ENCODE peak calls at places on chromosomes 7 and 10, in nine cellular contexts. Y is prostate gland, N is HepG2, C is breast epithelium, O is sigmoid colon, B is suprapubic skin, K is K562, M is transverse colon, Q is endothelial cell of umbilical vein. J is an unnamed sample. For H3K9me3, the result is how much of the 10 kb centered on the place peaks cover.

GRCh38 chr7:46003896-46004875 is 83.1 kb upstream of the IGFBP3 start:
- DNase-seq in O (no peak), K (no peak), B (no peak), C (no peak), M (no peak), Q (peak), Y (no peak), N (no peak), J (no peak)

GRCh38 chr10:25405871-25406270 is 231.1 kb downstream of the GPR158 start:
- DNase-seq in N (no peak), Q (no peak), C (no peak), O (no peak), B (no peak), M (no peak), Y (no peak), K (no peak), J (no peak)

GRCh38 chr7:13291010-13291409 is 603.6 kb downstream of the ARL4A start:
- DNase-seq in O (no peak), N (no peak), C (no peak), M (no peak), Y (no peak), K (no peak), B (no peak), Q (no peak), J (no peak)

GRCh38 chr7:122307228-122307619 is 2.7 kb upstream of the FEZF1 start:
- DNase-seq in C (no peak), Y (no peak), Q (no peak), O (no peak), B (no peak), K (no peak), M (no peak), N (no peak), J (no peak)

GRCh38 chr10:47315426-47315825 is 6.8 kb upstream of the GDF2 start:
- DNase-seq in K (no peak), Y (no peak), M (no peak), N (no peak), C (no peak), B (peak), O (no peak), Q (no peak), J (no peak)

GRCh38 chr7:158737064-158737695 is 32.6 kb upstream of the NCAPG2 start:
- DNase-seq in O (no peak), K (no peak), Y (no peak), Q (no peak), M (no peak), B (no peak), N (no peak), C (no peak), J (no peak)

GRCh38 chr10:125209591-125210373 is 49.4 kb upstream of the CTBP2 start:
- DNase-seq in K (no peak), N (no peak), Y (no peak), B (no peak), M (no peak), C (no peak), O (no peak), Q (peak), J (no peak)

GRCh38 chr7:54542920-54543539 is 855 bp downstream of the VSTM2A start:
- DNase-seq in N (no peak), C (no peak), M (no peak), O (no peak), Y (no peak), K (no peak), B (no peak), Q (peak), J (no peak)

GRCh38 chr10:72702868-72703581 is 11.1 kb downstream of the MCU start:
- DNase-seq in N (no peak), O (no peak), M (no peak), K (no peak), B (no peak), Y (no peak), C (no peak), Q (peak), J (no peak)

GRCh38 chr7:112930787-112931186 is 140.6 kb upstream of the TMEM168 start:
- DNase-seq in Q (no peak), B (no peak), M (no peak), K (no peak), N (peak), O (no peak), Y (no peak), C (no peak), J (no peak)

GRCh38 chr7:123022576-123022975 is 27.1 kb upstream of the TAS2R16 start:
- DNase-seq in O (no peak), C (no peak), B (no peak), N (no peak), Q (no peak), Y (no peak), M (no peak), K (no peak), J (no peak)

GRCh38 chr7:99709838-99710541 is 25.0 kb downstream of the CYP3A7 start:
- DNase-seq in Y (no peak), C (no peak), Q (no peak), B (no peak), M (no peak), K (no peak), O (no peak), N (no peak), J (no peak)

GRCh38 chr10:62723375-62723774 is 81.1 kb upstream of the ADO start:
- DNase-seq in B (no peak), O (no peak), K (no peak), Y (no peak), M (no peak), C (no peak), N (no peak), Q (no peak), J (no peak)

GRCh38 chr10:16384064-16384463 is 52.7 kb upstream of the PTER start:
- DNase-seq in K (no peak), B (no peak), M (no peak), C (no peak), Y (no peak), N (no peak), Q (no peak), O (no peak), J (no peak)

GRCh38 chr10:88156341-88156740 is 292.9 kb downstream of the PTEN start:
- DNase-seq in Q (peak), Y (no peak), O (no peak), M (no peak), N (no peak), C (no peak), K (no peak), B (no peak), J (no peak)

GRCh38 chr7:122337011-122337410 is 32.5 kb upstream of the FEZF1 start:
- DNase-seq in Q (no peak), B (no peak), M (no peak), K (no peak), Y (no peak), O (no peak), C (no peak), N (no peak), J (no peak)

GRCh38 chr7:100173806-100174495 is 3.2 kb downstream of the GPC2 start:
- DNase-seq in Q (no peak), M (no peak), B (no peak), Y (no peak), N (no peak), K (peak), C (no peak), O (no peak), J (no peak)

GRCh38 chr10:22710139-22710745 is 4.1 kb downstream of the PIP4K2A start:
- DNase-seq in B (no peak), O (no peak), C (no peak), Q (no peak), N (no peak), M (no peak), K (no peak), Y (no peak), J (no peak)

GRCh38 chr10:49598986-49599385 is 11.1 kb upstream of the SLC18A3 start:
- DNase-seq in M (no peak), Q (no peak), Y (no peak), O (no peak), N (no peak), B (no peak), C (no peak), K (no peak), J (no peak)

GRCh38 chr7:25029075-25029474 is 49.1 kb upstream of the OSBPL3 start:
- DNase-seq in B (no peak), Y (no peak), K (no peak), N (no peak), C (no peak), M (no peak), O (no peak), Q (no peak), J (no peak)

GRCh38 chr7:103373866-103374643 is 26.6 kb downstream of the PSMC2 start:
- DNase-seq in O (no peak), B (no peak), Y (no peak), K (no peak), C (no peak), M (no peak), N (no peak), Q (no peak), J (no peak)

GRCh38 chr7:13288516-13288915 is 601.1 kb downstream of the ARL4A start:
- DNase-seq in C (no peak), N (no peak), Q (no peak), K (no peak), O (no peak), B (no peak), Y (no peak), M (no peak), J (no peak)

GRCh38 chr10:5524721-5525531 is at the start of gene CALML3:
- DNase-seq in K (no peak), N (no peak), C (peak), O (peak), B (peak), Q (no peak), M (peak), Y (peak), J (peak)

GRCh38 chr7:148485618-148486017 is 104.9 kb upstream of the C7orf33 start:
- DNase-seq in Q (no peak), M (peak), O (no peak), K (no peak), C (no peak), N (no peak), B (no peak), Y (no peak), J (no peak)

GRCh38 chr10:77836299-77836820 is 90.2 kb downstream of the DLG5 start:
- DNase-seq in C (peak), Q (peak), Y (peak), K (peak), B (no peak), M (peak), N (no peak), O (no peak), J (no peak)

GRCh38 chr10:82020999-82021398 is 146.0 kb downstream of the NRG3 start:
- DNase-seq in N (no peak), Y (no peak), C (no peak), B (no peak), O (no peak), K (no peak), M (no peak), Q (no peak), J (no peak)

GRCh38 chr7:97733276-97734206 is 1.7 kb downstream of the TAC1 start:
- DNase-seq in Y (no peak), M (no peak), C (no peak), K (no peak), O (no peak), N (no peak), Q (no peak), B (no peak), J (peak)

GRCh38 chr10:110511734-110512449 is 14.2 kb downstream of the DUSP5 start:
- DNase-seq in O (peak), Y (no peak), B (no peak), M (no peak), N (peak), K (no peak), Q (peak), C (no peak), J (no peak)
- TF ChIP-seq POLR2AphosphoS5 in O (no peak), Y (no peak), B (no peak), M (no peak), N (no peak), K (no peak), Q (peak), C (no peak), J (no peak)

GRCh38 chr7:38057829-38058228 is 120.2 kb upstream of the STARD3NL start:
- DNase-seq in Q (no peak), C (no peak), B (no peak), O (no peak), Y (no peak), N (no peak), K (no peak), M (no peak), J (no peak)
- TF ChIP-seq POLR2A in Q (no peak), C (no peak), B (no peak), O (no peak), Y (no peak), N (no peak), K (no peak), M (no peak), J (no peak)

DNA sequence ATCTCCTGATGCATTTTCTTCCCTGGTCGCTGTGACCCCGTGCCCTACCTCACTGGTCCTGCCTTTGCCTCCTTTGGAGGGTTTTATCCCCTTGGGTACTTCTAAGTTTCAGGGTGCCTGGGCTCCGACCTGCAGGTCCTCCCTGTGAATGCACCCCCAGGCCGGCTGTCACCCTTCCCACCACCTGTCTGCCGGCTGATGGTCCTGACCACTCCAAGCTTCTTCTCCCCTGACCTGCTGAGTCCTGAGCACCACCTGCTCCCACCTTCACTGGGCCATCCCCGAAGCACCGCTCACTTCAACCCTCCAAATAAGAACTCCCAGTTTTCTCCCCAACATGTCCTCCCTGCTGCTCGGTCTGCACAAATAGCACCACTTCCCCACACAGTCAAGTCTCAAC is 33.4 kb downstream of the TNS3 start:
- DNase-seq in Q (no peak), C (no peak), O (no peak), N (no peak), Y (no peak), M (no peak), K (no peak), B (no peak), J (no peak)
- H3K9me3 ChIP-seq in Q (under half), C (under half), O (under half), N (under half), Y (under half), M (under half), K (under half), B (under half), J (under half)

GRCh38 chr10:68272833-68273232 is 40.9 kb upstream of the ATOH7 start:
- DNase-seq in O (no peak), Y (no peak), B (no peak), N (no peak), Q (no peak), M (no peak), C (no peak), K (no peak), J (no peak)

GRCh38 chr10:68271104-68271882 is 39.4 kb upstream of the ATOH7 start:
- DNase-seq in Y (no peak), M (no peak), N (no peak), O (no peak), K (no peak), C (no peak), B (no peak), Q (no peak), J (no peak)

GRCh38 chr10:68269562-68269961 is 37.6 kb upstream of the ATOH7 start:
- DNase-seq in C (no peak), O (no peak), Q (no peak), N (no peak), B (no peak), M (no peak), K (no peak), Y (no peak), J (no peak)
- TF ChIP-seq POLR2AphosphoS5 in C (no peak), O (no peak), Q (no peak), N (no peak), B (no peak), M (no peak), K (no peak), Y (no peak), J (no peak)

DNA sequence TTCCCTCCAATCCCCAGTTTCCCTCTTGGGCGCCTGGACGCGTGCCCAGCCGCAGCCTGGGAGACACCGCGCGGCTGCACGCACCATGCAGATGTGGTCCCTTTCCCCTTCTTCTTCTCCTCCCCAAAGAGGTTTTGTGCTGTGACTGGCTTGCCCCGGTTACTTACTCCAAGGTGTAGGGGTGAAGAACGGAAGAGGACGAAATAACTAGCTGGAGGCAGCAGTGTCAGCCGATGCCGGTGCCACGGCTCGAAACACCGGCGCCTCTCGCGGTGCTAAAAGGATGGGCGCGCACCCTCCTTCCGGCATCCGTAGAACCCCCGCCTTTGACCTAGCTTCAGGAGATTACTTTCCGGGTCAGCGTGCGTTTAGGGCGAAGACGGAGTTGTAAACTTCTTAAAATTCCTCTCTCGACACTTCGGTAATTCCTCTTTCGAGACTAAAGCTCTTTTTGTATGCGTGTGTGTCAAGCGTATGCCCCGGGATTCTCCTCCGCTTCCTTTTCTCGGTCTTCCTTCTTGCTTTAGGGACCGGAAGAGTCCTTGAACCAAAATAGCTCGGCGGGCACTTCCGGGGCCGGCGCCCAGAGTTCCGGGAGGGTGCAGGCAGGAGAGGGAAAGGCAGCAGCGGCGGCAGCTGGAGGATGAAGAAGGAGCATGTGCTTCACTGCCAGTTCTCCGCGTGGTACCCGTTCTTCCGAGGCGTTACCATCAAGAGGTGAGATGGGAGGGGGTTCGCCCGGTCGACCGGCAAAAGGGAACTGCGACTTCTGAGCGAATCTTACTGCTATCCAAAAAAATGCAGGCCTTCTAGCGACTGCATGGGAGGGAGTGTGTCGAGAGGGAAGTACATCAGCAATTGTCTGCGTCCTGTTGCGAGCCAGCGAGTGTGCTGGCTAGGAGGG is at the start of the genes CDC123 and NUDT5:
- DNase-seq in O (peak), M (peak), C (peak), N (peak), K (peak), Y (peak), B (peak), Q (peak), J (peak)
- TF ChIP-seq POLR2A in O (no peak), M (peak), C (no peak), N (peak), K (peak), Y (no peak), B (no peak), Q (no peak), J (no peak)

GRCh38 chr7:9709211-9709610 is 1264.5 kb upstream of the PHF14 start:
- DNase-seq in Q (no peak), B (no peak), N (no peak), Y (no peak), M (no peak), O (no peak), K (no peak), C (no peak), J (no peak)
- H3K9me3 ChIP-seq in Q (under half), B (under half), N (half or more), Y (under half), M (under half), O (under half), K (under half), C (under half), J (under half)

GRCh38 chr7:116311262-116311661 is 100.9 kb downstream of the TES start:
- DNase-seq in N (no peak), O (no peak), Q (no peak), K (no peak), C (no peak), Y (no peak), M (no peak), B (no peak), J (no peak)

GRCh38 chr7:116307253-116307652 is 96.9 kb downstream of the TES start:
- DNase-seq in O (no peak), M (no peak), B (no peak), K (no peak), C (no peak), Q (no peak), Y (no peak), N (no peak), J (no peak)

GRCh38 chr7:116310131-116310530 is 99.8 kb downstream of the TES start:
- DNase-seq in C (no peak), N (no peak), B (no peak), M (no peak), K (no peak), Q (no peak), Y (no peak), O (no peak), J (no peak)

GRCh38 chr7:116305485-116306408 is 95.4 kb downstream of the TES start:
- DNase-seq in Q (no peak), N (peak), B (no peak), O (no peak), M (no peak), C (no peak), K (no peak), Y (no peak), J (no peak)

DNA sequence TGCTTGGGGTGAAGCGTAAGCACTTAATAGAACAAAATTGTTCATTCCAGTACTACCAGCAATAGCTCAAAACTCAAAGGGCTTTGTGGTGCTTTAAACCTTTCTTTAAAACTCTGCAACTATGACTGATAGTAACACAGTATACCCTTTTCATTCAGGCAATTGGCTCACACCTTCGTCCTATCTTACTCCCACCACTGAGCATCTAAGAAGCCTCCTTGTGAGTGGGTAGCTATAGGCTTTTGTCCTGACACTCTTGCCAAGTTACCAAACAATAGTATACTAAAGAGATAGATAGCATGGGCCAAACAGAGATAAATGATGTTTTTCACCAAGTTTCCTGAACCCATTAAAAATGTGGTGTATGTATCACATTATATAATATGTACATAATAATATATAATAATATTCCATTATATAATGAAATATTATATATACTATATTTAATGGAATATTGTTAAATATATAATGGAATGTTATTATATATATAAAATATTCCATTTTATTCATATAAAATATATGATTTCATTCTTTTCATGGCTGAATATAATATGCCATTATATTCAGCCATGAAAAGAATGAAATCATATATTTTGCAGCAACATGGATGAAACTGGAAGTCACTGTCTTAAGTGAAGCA is 96.2 kb downstream of the TES start:
- DNase-seq in Q (no peak), Y (no peak), C (no peak), B (no peak), M (no peak), N (no peak), K (no peak), O (no peak), J (no peak)
- TF ChIP-seq POLR2AphosphoS5 in Q (no peak), Y (no peak), C (no peak), B (no peak), M (no peak), N (no peak), K (no peak), O (no peak), J (no peak)

DNA sequence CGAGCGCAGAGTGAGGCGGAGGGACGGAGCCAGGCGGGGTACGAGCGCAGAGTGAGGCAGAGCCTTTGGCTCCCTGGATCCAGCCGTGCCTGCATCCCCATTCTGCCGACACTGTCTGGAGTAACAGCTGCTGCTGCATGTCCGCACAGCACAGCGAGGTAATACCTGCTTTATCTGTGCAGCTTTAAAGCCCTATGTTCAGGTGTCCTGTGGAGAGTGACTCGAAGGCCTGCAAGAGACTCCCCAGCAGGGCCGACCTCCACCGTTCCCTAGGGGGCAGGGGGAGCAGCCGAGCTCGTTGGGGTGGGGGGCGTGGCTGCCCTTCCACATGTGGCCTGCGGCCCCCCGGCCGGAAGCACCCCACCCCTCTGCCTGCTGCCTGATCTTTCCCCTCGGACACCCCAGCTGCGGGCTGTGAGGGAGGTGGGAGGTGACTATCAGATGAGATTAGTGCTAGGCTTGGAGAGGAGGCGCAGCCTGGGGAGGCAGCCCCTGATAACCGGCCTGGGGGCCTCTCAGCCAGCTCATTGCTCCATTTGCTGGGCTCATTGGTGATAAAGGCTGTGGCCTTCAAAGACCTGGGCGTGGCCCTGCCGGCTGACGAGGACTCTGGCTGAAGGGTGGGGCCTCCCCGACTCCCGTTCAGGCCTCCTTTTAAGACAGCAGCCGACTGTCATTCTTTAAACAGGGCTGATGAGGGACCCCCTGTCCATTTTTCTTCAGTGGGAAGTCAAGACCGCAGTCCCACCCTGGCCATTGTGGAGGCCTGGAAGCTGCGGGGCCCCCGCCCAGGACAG is 8.0 kb downstream of the VENTX start:
- DNase-seq in K (peak), B (no peak), O (no peak), C (no peak), Q (no peak), N (peak), Y (no peak), M (peak), J (peak)
- TF ChIP-seq POLR2A in K (peak), B (no peak), O (no peak), C (no peak), Q (no peak), N (no peak), Y (no peak), M (no peak), J (no peak)

J was measured in upper lobe of left lung.